ENCODE peak calls at places on chromosome 1, in eight cellular contexts. V is foreskin fibroblast, N is WTC11, I is A549, D is omental fat pad, M is SK-N-SH, R is hepatocyte, J is choroid plexus epithelial cell. A is an unnamed sample.

GRCh38 chr1:173447224-173447623 is 29.9 kb upstream of the PRDX6 start:
- DNase-seq in I (no peak), J (no peak), N (no peak), D (no peak), M (no peak), V (no peak), R (no peak), A (no peak)

GRCh38 chr1:86542626-86543025 is 4.3 kb upstream of the CLCA4 start:
- DNase-seq in I (no peak), M (no peak), J (no peak), R (no peak), D (no peak), V (peak; percentile 7), N (no peak), A (no peak)

GRCh38 chr1:10671090-10671489 is 125.4 kb downstream of the CASZ1 start:
- DNase-seq in V (no peak), R (no peak), D (no peak), I (no peak), N (no peak), M (peak; percentile 65), J (no peak), A (no peak)

GRCh38 chr1:156356262-156356874 is 12.6 kb upstream of the RHBG start:
- DNase-seq in D (no peak), M (no peak), V (no peak), N (no peak), R (no peak), I (no peak), J (no peak), A (no peak)

GRCh38 chr1:67726224-67726623 is 41.2 kb downstream of the GADD45A start:
- DNase-seq in R (no peak), V (peak; percentile 61), N (no peak), D (no peak), I (no peak), J (no peak), M (no peak), A (no peak)

GRCh38 chr1:80582980-80583379 is 1217.8 kb upstream of the ADGRL2 start:
- DNase-seq in V (peak; percentile 58), I (no peak), R (no peak), M (no peak), D (no peak), J (no peak), N (no peak), A (no peak)

GRCh38 chr1:32063261-32063681 is 9.5 kb upstream of the TMEM39B start:
- DNase-seq in M (peak; percentile 55), R (peak; percentile 60), I (peak; percentile 43), D (no peak), J (peak; percentile 84), N (no peak), V (no peak), A (no peak)

GRCh38 chr1:88983791-88984552 is 8.5 kb downstream of the KYAT3 start:
- DNase-seq in I (peak; percentile 36), V (peak; percentile 32), N (no peak), J (peak; percentile 77), M (peak; percentile 39), R (peak; percentile 52), D (no peak), A (no peak)

GRCh38 chr1:116128669-116129068 is 17.5 kb downstream of the MAB21L3 start:
- DNase-seq in D (no peak), V (no peak), J (no peak), R (no peak), M (no peak), I (no peak), N (no peak), A (no peak)

GRCh38 chr1:203378529-203379271 is 27.8 kb upstream of the FMOD start:
- DNase-seq in M (no peak), N (no peak), V (no peak), I (no peak), R (peak; percentile 62), D (no peak), J (peak; percentile 58), A (no peak)

GRCh38 chr1:19648689-19649088 is 4.6 kb downstream of the NBL1 start:
- DNase-seq in N (peak; percentile 84), M (peak; percentile 43), V (no peak), J (peak; percentile 55), R (peak; percentile 54), D (no peak), I (no peak), A (no peak)

GRCh38 chr1:115337276-115337632 is 795 bp downstream of the NGF start:
- DNase-seq in R (no peak), D (no peak), M (no peak), V (no peak), J (no peak), I (no peak), N (no peak), A (no peak)

GRCh38 chr1:99264201-99265021 is at the start of gene PLPPR4:
- DNase-seq in V (peak; percentile 21), I (no peak), D (no peak), J (peak; percentile 10), N (peak; percentile 81), M (peak; percentile 85), R (peak; percentile 68), A (peak; percentile 78)

GRCh38 chr1:75672528-75673393 is 51.7 kb upstream of the ACADM start:
- DNase-seq in D (no peak), M (no peak), R (peak; percentile 57), J (peak; percentile 85), I (no peak), N (peak; percentile 23), V (peak; percentile 58), A (no peak)

GRCh38 chr1:231679109-231679508 is 52.5 kb downstream of the DISC1 start:
- DNase-seq in M (peak; percentile 70), I (no peak), J (no peak), V (no peak), R (no peak), N (no peak), D (no peak), A (no peak)

GRCh38 chr1:192913683-192914082 is 104.8 kb downstream of the RGS2 start:
- DNase-seq in I (no peak), R (no peak), N (no peak), M (no peak), J (no peak), D (no peak), V (no peak), A (no peak)

GRCh38 chr1:102241431-102242338 is 245.0 kb upstream of the OLFM3 start:
- DNase-seq in M (no peak), V (no peak), J (no peak), I (no peak), D (no peak), R (no peak), N (no peak), A (no peak)

GRCh38 chr1:234230414-234230862 is 142.8 kb upstream of the COA6 start:
- DNase-seq in D (no peak), I (no peak), R (no peak), J (no peak), M (no peak), V (no peak), N (no peak), A (no peak)

GRCh38 chr1:201153474-201154388 is 543 bp downstream of the TMEM9 start:
- DNase-seq in I (peak; percentile 83), D (no peak), J (no peak), R (no peak), V (no peak), M (no peak), N (no peak), A (peak; percentile 80)

GRCh38 chr1:215530401-215530984 is 36.6 kb upstream of the KCTD3 start:
- DNase-seq in D (no peak), N (no peak), J (no peak), R (no peak), I (no peak), V (no peak), M (no peak), A (no peak)

GRCh38 chr1:155044812-155045690 is 6.1 kb upstream of the ADAM15 start:
- DNase-seq in J (peak; percentile 79), D (no peak), R (peak; percentile 87), I (peak; percentile 88), N (peak; percentile 77), V (peak; percentile 79), M (peak; percentile 84), A (no peak)

GRCh38 chr1:241639653-241640148 is 468 bp downstream of the CHML start:
- DNase-seq in N (peak; percentile 40), J (peak; percentile 51), R (peak; percentile 30), M (peak; percentile 78), I (peak; percentile 65), D (no peak), V (no peak), A (no peak)

GRCh38 chr1:226608699-226609505 is 60.3 kb downstream of the STUM start:
- DNase-seq in M (peak; percentile 84), N (peak; percentile 86), J (peak; percentile 82), I (peak; percentile 72), D (no peak), R (peak; percentile 83), V (peak; percentile 42), A (no peak)
- TF ChIP-seq CTCF in M (peak; percentile 81), N (peak; percentile 93), J (peak; percentile 89), I (peak; percentile 73), D (peak; percentile 12), R (peak; percentile 82), V (peak; percentile 78), A (peak; percentile 94)

DNA sequence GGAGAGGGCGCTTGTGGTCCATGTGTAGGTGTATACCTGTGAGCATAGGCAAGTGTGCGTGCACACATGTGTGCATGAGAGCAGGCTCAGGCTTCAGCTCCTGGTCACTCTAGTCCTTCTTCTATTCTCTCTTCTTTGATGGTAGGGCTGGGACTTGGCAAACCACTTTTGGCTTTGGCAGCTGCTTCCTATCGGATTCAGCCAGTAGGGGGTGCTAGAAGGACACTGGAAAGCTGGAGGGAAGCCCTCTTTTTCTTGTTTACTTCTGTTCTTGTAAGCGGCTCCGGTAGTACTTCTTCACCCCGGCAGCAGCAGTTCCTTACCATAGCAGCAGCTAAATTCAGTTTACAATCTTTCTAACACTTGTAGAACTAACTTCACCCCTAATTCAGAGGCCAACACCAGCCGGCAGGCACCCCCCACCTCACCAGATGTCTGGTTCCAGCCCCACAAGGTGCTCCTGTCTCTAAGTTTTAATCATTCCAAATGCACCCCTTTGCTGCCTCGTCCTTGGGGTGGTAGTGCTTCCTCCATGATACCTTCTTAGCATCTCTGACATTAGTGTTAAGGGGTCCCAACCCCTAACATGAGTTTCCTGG is 25.1 kb downstream of the NENF start:
- DNase-seq in I (peak; percentile 37), J (peak; percentile 67), N (peak; percentile 85), R (peak; percentile 60), V (no peak), D (no peak), M (peak; percentile 61), A (no peak)
- TF ChIP-seq CTCF in I (peak; percentile 51), J (peak; percentile 65), N (peak; percentile 70), R (peak; percentile 42), V (peak; percentile 33), D (no peak), M (peak; percentile 63), A (peak; percentile 74)

GRCh38 chr1:221468556-221468955 is 273.3 kb downstream of the DUSP10 start:
- DNase-seq in N (no peak), D (no peak), J (no peak), I (no peak), M (no peak), V (no peak), R (no peak), A (no peak)
- TF ChIP-seq CTCF in N (no peak), D (no peak), J (no peak), I (no peak), M (no peak), V (no peak), R (no peak), A (no peak)

DNA sequence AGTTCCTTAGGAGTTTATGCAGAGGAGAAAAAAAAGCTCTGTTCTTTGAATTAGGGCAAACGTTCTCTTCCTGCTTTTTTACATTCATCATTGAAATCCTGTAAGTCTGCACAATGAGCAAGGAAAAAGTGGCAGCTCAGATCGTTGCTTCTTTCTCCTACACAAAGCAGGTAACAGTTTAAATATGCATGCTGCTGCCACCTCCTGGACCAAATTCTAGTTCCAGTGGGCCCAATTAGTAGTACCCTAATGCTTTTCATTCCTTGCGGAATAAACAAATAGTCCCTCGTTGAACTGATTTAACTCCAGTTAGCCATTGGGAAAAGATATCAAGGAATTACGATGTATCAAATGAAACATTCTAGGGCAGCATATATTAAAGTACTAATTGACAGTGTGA is 20.1 kb downstream of the YTHDF2 start:
- DNase-seq in J (peak; percentile 32), M (no peak), N (no peak), I (no peak), D (no peak), V (no peak), R (no peak), A (no peak)
- TF ChIP-seq CTCF in J (peak; percentile 43), M (peak; percentile 26), N (no peak), I (peak; percentile 13), D (no peak), V (peak; percentile 18), R (peak; percentile 23), A (no peak)